ENCODE peak calls at places on chromosomes 12 and 14, in five cellular contexts. One of them, this sample, is unnamed.

GRCh38 chr12:123097521-123098084 is 53.3 kb downstream of the PITPNM2 start:
- DNase-seq in cardiac muscle cell: peak; percentile 90
- DNase-seq in CD4-positive, alpha-beta T cell: no peak
- DNase-seq in dorsolateral prefrontal cortex: no peak
- DNase-seq in brain microvascular endothelial cell: peak; percentile 3
- DNase-seq in this sample: no peak

GRCh38 chr12:100157427-100157821 is 14.8 kb upstream of the BLTP3B start:
- DNase-seq in brain microvascular endothelial cell: no peak
- DNase-seq in dorsolateral prefrontal cortex: no peak
- DNase-seq in cardiac muscle cell: no peak
- DNase-seq in CD4-positive, alpha-beta T cell: no peak
- DNase-seq in this sample: no peak

GRCh38 chr12:912466-913235 is 36.8 kb downstream of the RAD52 start:
- DNase-seq in cardiac muscle cell: no peak
- DNase-seq in dorsolateral prefrontal cortex: no peak
- DNase-seq in CD4-positive, alpha-beta T cell: no peak
- DNase-seq in brain microvascular endothelial cell: no peak
- DNase-seq in this sample: no peak

GRCh38 chr14:74917646-74918081 is 5.4 kb downstream of the RPS6KL1 start:
- DNase-seq in CD4-positive, alpha-beta T cell: no peak
- DNase-seq in brain microvascular endothelial cell: no peak
- DNase-seq in dorsolateral prefrontal cortex: no peak
- DNase-seq in cardiac muscle cell: no peak
- DNase-seq in this sample: no peak

GRCh38 chr12:106647793-106648514 is 65.2 kb downstream of the RFX4 start:
- DNase-seq in brain microvascular endothelial cell: no peak
- DNase-seq in dorsolateral prefrontal cortex: no peak
- DNase-seq in cardiac muscle cell: no peak
- DNase-seq in CD4-positive, alpha-beta T cell: no peak
- DNase-seq in this sample: no peak

GRCh38 chr12:7645395-7646177 is 20.1 kb downstream of the APOBEC1 start:
- DNase-seq in dorsolateral prefrontal cortex: no peak
- DNase-seq in brain microvascular endothelial cell: peak; percentile 42
- DNase-seq in CD4-positive, alpha-beta T cell: no peak
- DNase-seq in cardiac muscle cell: peak; percentile 59
- DNase-seq in this sample: no peak

GRCh38 chr14:81766597-81766996 is 232.9 kb upstream of the SEL1L start:
- DNase-seq in cardiac muscle cell: no peak
- DNase-seq in dorsolateral prefrontal cortex: no peak
- DNase-seq in CD4-positive, alpha-beta T cell: no peak
- DNase-seq in brain microvascular endothelial cell: no peak
- DNase-seq in this sample: no peak

GRCh38 chr14:106442857-106443256 is 916.5 kb downstream of the TMEM121 start:
- DNase-seq in brain microvascular endothelial cell: no peak
- DNase-seq in CD4-positive, alpha-beta T cell: peak; percentile 41
- DNase-seq in dorsolateral prefrontal cortex: no peak
- DNase-seq in cardiac muscle cell: no peak
- DNase-seq in this sample: no peak

GRCh38 chr12:79624378-79624777 is 66.4 kb downstream of the PAWR start:
- DNase-seq in cardiac muscle cell: no peak
- DNase-seq in dorsolateral prefrontal cortex: no peak
- DNase-seq in CD4-positive, alpha-beta T cell: no peak
- DNase-seq in brain microvascular endothelial cell: peak; percentile 16
- DNase-seq in this sample: peak; percentile 36

GRCh38 chr12:1318327-1319031 is 275.9 kb downstream of the FBXL14 start:
- DNase-seq in brain microvascular endothelial cell: peak; percentile 2
- DNase-seq in cardiac muscle cell: peak; percentile 51
- DNase-seq in dorsolateral prefrontal cortex: no peak
- DNase-seq in CD4-positive, alpha-beta T cell: no peak
- DNase-seq in this sample: peak; percentile 4

GRCh38 chr12:46108721-46109120 is 118.3 kb upstream of the SCAF11 start:
- DNase-seq in brain microvascular endothelial cell: no peak
- DNase-seq in dorsolateral prefrontal cortex: no peak
- DNase-seq in CD4-positive, alpha-beta T cell: no peak
- DNase-seq in cardiac muscle cell: no peak
- DNase-seq in this sample: no peak

GRCh38 chr14:63737582-63738006 is 9.7 kb upstream of the SGPP1 start:
- DNase-seq in CD4-positive, alpha-beta T cell: no peak
- DNase-seq in brain microvascular endothelial cell: no peak
- DNase-seq in dorsolateral prefrontal cortex: no peak
- DNase-seq in cardiac muscle cell: no peak
- DNase-seq in this sample: no peak

GRCh38 chr14:45066667-45067066 is 17.2 kb upstream of the PRPF39 start:
- DNase-seq in brain microvascular endothelial cell: no peak
- DNase-seq in cardiac muscle cell: no peak
- DNase-seq in dorsolateral prefrontal cortex: no peak
- DNase-seq in CD4-positive, alpha-beta T cell: no peak
- DNase-seq in this sample: no peak

GRCh38 chr14:60125918-60126317 is 34.2 kb downstream of the PCNX4 start:
- DNase-seq in CD4-positive, alpha-beta T cell: no peak
- DNase-seq in dorsolateral prefrontal cortex: no peak
- DNase-seq in brain microvascular endothelial cell: no peak
- DNase-seq in cardiac muscle cell: no peak
- DNase-seq in this sample: no peak

GRCh38 chr12:33480366-33480765 is 40.7 kb upstream of the SYT10 start:
- DNase-seq in cardiac muscle cell: no peak
- DNase-seq in CD4-positive, alpha-beta T cell: no peak
- DNase-seq in brain microvascular endothelial cell: no peak
- DNase-seq in dorsolateral prefrontal cortex: no peak
- DNase-seq in this sample: no peak

GRCh38 chr14:24077086-24077485 is 5.7 kb downstream of the CPNE6 start:
- DNase-seq in brain microvascular endothelial cell: no peak
- DNase-seq in cardiac muscle cell: no peak
- DNase-seq in CD4-positive, alpha-beta T cell: no peak
- DNase-seq in dorsolateral prefrontal cortex: no peak
- DNase-seq in this sample: no peak

GRCh38 chr12:1350055-1350933 is 244.1 kb downstream of the FBXL14 start:
- DNase-seq in dorsolateral prefrontal cortex: no peak
- DNase-seq in brain microvascular endothelial cell: peak; percentile 74
- DNase-seq in CD4-positive, alpha-beta T cell: no peak
- DNase-seq in cardiac muscle cell: no peak
- DNase-seq in this sample: peak; percentile 53

GRCh38 chr12:64825143-64826011 is 930 bp downstream of the TBC1D30 start:
- DNase-seq in cardiac muscle cell: no peak
- DNase-seq in CD4-positive, alpha-beta T cell: no peak
- DNase-seq in brain microvascular endothelial cell: no peak
- DNase-seq in dorsolateral prefrontal cortex: no peak
- DNase-seq in this sample: no peak

GRCh38 chr14:65637780-65638179 is 225.2 kb downstream of the FUT8 start:
- DNase-seq in brain microvascular endothelial cell: no peak
- DNase-seq in cardiac muscle cell: no peak
- DNase-seq in dorsolateral prefrontal cortex: no peak
- DNase-seq in CD4-positive, alpha-beta T cell: peak; percentile 1
- DNase-seq in this sample: no peak

GRCh38 chr14:103072595-103073366 is 11.2 kb upstream of the LBHD2 start:
- DNase-seq in dorsolateral prefrontal cortex: peak; percentile 8
- DNase-seq in CD4-positive, alpha-beta T cell: no peak
- DNase-seq in brain microvascular endothelial cell: no peak
- DNase-seq in cardiac muscle cell: peak; percentile 26
- DNase-seq in this sample: no peak

GRCh38 chr12:127538325-127538724 is 728.6 kb upstream of the TMEM132C start:
- DNase-seq in dorsolateral prefrontal cortex: no peak
- DNase-seq in brain microvascular endothelial cell: no peak
- DNase-seq in CD4-positive, alpha-beta T cell: no peak
- DNase-seq in cardiac muscle cell: no peak
- DNase-seq in this sample: no peak

GRCh38 chr14:57573193-57573592 is 79.5 kb upstream of the CCDC198 start:
- DNase-seq in CD4-positive, alpha-beta T cell: no peak
- DNase-seq in brain microvascular endothelial cell: no peak
- DNase-seq in cardiac muscle cell: no peak
- DNase-seq in dorsolateral prefrontal cortex: no peak
- DNase-seq in this sample: no peak

GRCh38 chr14:72495668-72496067 is 398.2 kb downstream of the DPF3 start:
- DNase-seq in cardiac muscle cell: no peak
- DNase-seq in brain microvascular endothelial cell: no peak
- DNase-seq in dorsolateral prefrontal cortex: no peak
- DNase-seq in CD4-positive, alpha-beta T cell: no peak
- DNase-seq in this sample: no peak

GRCh38 chr14:101175731-101176534 is 272.4 kb upstream of the RTL1 start:
- DNase-seq in brain microvascular endothelial cell: no peak
- DNase-seq in CD4-positive, alpha-beta T cell: no peak
- DNase-seq in dorsolateral prefrontal cortex: no peak
- DNase-seq in cardiac muscle cell: no peak
- DNase-seq in this sample: no peak

GRCh38 chr12:117111386-117112267 is 12.4 kb upstream of the TESC start:
- DNase-seq in dorsolateral prefrontal cortex: no peak
- DNase-seq in CD4-positive, alpha-beta T cell: no peak
- DNase-seq in cardiac muscle cell: no peak
- DNase-seq in brain microvascular endothelial cell: no peak
- DNase-seq in this sample: no peak

GRCh38 chr12:570237-570925 is 92.9 kb downstream of the NINJ2 start:
- DNase-seq in CD4-positive, alpha-beta T cell: no peak
- DNase-seq in brain microvascular endothelial cell: peak; percentile 67
- DNase-seq in dorsolateral prefrontal cortex: no peak
- DNase-seq in cardiac muscle cell: peak; percentile 35
- DNase-seq in this sample: peak; percentile 54

GRCh38 chr12:24909667-24910066 is 39.2 kb downstream of the BCAT1 start:
- DNase-seq in cardiac muscle cell: no peak
- DNase-seq in dorsolateral prefrontal cortex: no peak
- DNase-seq in CD4-positive, alpha-beta T cell: no peak
- DNase-seq in brain microvascular endothelial cell: peak; percentile 97
- DNase-seq in this sample: peak; percentile 83
- H3K27ac ChIP-seq in cardiac muscle cell: no peak overlapping the region
- H3K27ac ChIP-seq in dorsolateral prefrontal cortex: no peak overlapping the region
- H3K27ac ChIP-seq in CD4-positive, alpha-beta T cell: no peak overlapping the region
- H3K27ac ChIP-seq in brain microvascular endothelial cell: peak overlapping the region; percentile 59
- H3K27ac ChIP-seq in this sample: peak overlapping the region; percentile 73

DNA sequence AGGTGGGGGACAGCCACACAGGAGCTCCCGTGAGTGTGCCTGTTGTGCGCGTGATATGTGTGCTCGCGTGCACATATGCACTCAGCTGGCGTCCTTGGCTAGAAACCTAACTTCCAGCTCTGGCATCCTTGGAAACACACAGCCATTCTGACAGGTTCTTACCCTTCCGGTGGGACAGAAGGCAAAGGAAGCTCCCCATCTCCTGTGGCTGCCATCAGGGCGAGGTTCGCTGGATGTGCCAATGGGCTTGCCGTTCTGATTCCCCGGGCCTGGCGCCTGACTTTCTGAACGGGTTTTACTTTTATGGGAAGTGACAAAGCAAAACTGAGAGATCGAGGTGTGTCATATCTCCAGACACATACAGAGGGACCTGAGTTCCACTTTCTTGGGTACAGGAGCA is 124.7 kb downstream of the PAPOLA start:
- DNase-seq in CD4-positive, alpha-beta T cell: no peak
- DNase-seq in cardiac muscle cell: no peak
- DNase-seq in brain microvascular endothelial cell: no peak
- DNase-seq in dorsolateral prefrontal cortex: no peak
- DNase-seq in this sample: no peak
- H3K27me3 ChIP-seq in CD4-positive, alpha-beta T cell: peaks cover 14% of the 10 kb centered on the region
- H3K27me3 ChIP-seq in cardiac muscle cell: no peaks in the 10 kb centered on the region
- H3K27me3 ChIP-seq in brain microvascular endothelial cell: no peaks in the 10 kb centered on the region
- H3K27me3 ChIP-seq in dorsolateral prefrontal cortex: peaks cover 4% of the 10 kb centered on the region
- H3K27me3 ChIP-seq in this sample: no peaks in the 10 kb centered on the region

DNA sequence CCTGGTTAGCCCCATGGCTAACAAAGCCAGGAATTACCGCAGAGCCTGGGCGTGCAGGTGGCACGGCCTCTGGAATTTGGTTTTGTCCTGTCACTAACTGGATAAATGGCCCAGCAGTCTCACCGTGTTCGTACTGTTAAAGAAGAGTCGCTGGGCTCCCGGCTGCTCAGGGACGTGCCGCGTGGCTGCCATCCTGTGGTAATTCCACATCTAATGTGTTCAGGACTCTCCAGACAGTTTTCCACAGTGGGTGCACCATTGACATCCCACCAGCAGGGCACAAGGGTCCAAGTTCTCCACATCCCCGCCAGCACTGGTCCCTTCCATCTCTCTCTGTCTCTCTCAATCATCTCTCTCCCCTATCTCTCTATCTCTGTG is 19.6 kb downstream of the NOC4L start:
- DNase-seq in dorsolateral prefrontal cortex: no peak
- DNase-seq in brain microvascular endothelial cell: no peak
- DNase-seq in CD4-positive, alpha-beta T cell: no peak
- DNase-seq in cardiac muscle cell: no peak
- DNase-seq in this sample: no peak
- TF ChIP-seq CTCF in dorsolateral prefrontal cortex: no peak
- TF ChIP-seq CTCF in brain microvascular endothelial cell: peak; percentile 49
- TF ChIP-seq CTCF in CD4-positive, alpha-beta T cell: no peak
- TF ChIP-seq CTCF in cardiac muscle cell: peak; percentile 24
- TF ChIP-seq CTCF in this sample: peak; percentile 35

GRCh38 chr12:14612895-14613294 is 45.2 kb upstream of the PLBD1 start:
- DNase-seq in cardiac muscle cell: no peak
- DNase-seq in brain microvascular endothelial cell: no peak
- DNase-seq in dorsolateral prefrontal cortex: no peak
- DNase-seq in CD4-positive, alpha-beta T cell: no peak
- DNase-seq in this sample: no peak
- H3K27ac ChIP-seq in cardiac muscle cell: peak overlapping the region; percentile 27
- H3K27ac ChIP-seq in brain microvascular endothelial cell: no peak overlapping the region
- H3K27ac ChIP-seq in dorsolateral prefrontal cortex: peak overlapping the region; percentile 63
- H3K27ac ChIP-seq in CD4-positive, alpha-beta T cell: no peak overlapping the region
- H3K27ac ChIP-seq in this sample: no peak overlapping the region

GRCh38 chr12:83040991-83041390 is 354.3 kb downstream of the TMTC2 start:
- DNase-seq in CD4-positive, alpha-beta T cell: no peak
- DNase-seq in dorsolateral prefrontal cortex: no peak
- DNase-seq in brain microvascular endothelial cell: no peak
- DNase-seq in cardiac muscle cell: no peak
- DNase-seq in this sample: no peak
- H3K27me3 ChIP-seq in CD4-positive, alpha-beta T cell: no peaks in the 10 kb centered on the region
- H3K27me3 ChIP-seq in dorsolateral prefrontal cortex: no peaks in the 10 kb centered on the region
- H3K27me3 ChIP-seq in brain microvascular endothelial cell: no peaks in the 10 kb centered on the region
- H3K27me3 ChIP-seq in cardiac muscle cell: peaks cover 4% of the 10 kb centered on the region
- H3K27me3 ChIP-seq in this sample: no peaks in the 10 kb centered on the region

GRCh38 chr12:65916991-65917676 is 92.9 kb downstream of the HMGA2 start:
- DNase-seq in dorsolateral prefrontal cortex: no peak
- DNase-seq in brain microvascular endothelial cell: no peak
- DNase-seq in cardiac muscle cell: no peak
- DNase-seq in CD4-positive, alpha-beta T cell: no peak
- DNase-seq in this sample: no peak
- TF ChIP-seq CTCF in dorsolateral prefrontal cortex: no peak
- TF ChIP-seq CTCF in brain microvascular endothelial cell: peak; percentile 19
- TF ChIP-seq CTCF in cardiac muscle cell: no peak
- TF ChIP-seq CTCF in CD4-positive, alpha-beta T cell: no peak
- TF ChIP-seq CTCF in this sample: peak; percentile 16

DNA sequence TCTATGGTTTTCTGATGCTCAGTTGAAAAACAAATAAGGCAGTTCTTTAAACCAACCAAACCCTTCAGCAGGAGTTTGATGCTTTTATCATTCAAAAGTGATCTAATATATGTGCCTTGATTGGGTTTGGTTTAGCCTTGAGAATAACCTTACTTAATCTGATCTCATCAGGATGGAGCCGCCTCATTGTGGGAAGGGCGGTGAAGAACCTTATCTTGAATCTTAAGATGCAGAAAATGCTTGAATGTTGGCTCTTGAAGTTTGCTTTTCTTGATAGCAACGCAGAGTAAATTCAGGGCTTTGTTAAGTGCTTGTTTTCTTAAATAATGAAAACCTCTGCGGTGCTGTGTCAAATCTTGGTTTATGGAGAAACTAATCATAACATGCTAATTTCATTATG is 138.2 kb downstream of the MON2 start:
- DNase-seq in brain microvascular endothelial cell: peak; percentile 36
- DNase-seq in dorsolateral prefrontal cortex: no peak
- DNase-seq in cardiac muscle cell: no peak
- DNase-seq in CD4-positive, alpha-beta T cell: no peak
- DNase-seq in this sample: no peak
- H3K27ac ChIP-seq in brain microvascular endothelial cell: peak overlapping the region; percentile 98
- H3K27ac ChIP-seq in dorsolateral prefrontal cortex: no peak overlapping the region
- H3K27ac ChIP-seq in cardiac muscle cell: no peak overlapping the region
- H3K27ac ChIP-seq in CD4-positive, alpha-beta T cell: no peak overlapping the region
- H3K27ac ChIP-seq in this sample: no peak overlapping the region

This sample was measured in AG04450.